ENCODE peak calls at places on chromosomes 12 and 14, in eight cellular contexts. One of them, this sample, is unnamed.

GRCh38 chr14:69553221-69553620 is 21.4 kb downstream of the CCDC177 start:
- DNase-seq in sigmoid colon: no peak
- DNase-seq in tibial artery: no peak
- DNase-seq in PC-3: no peak
- DNase-seq in tibial nerve: no peak
- DNase-seq in foreskin fibroblast: peak; percentile 80
- DNase-seq in AG10803: peak; percentile 82
- DNase-seq in GM23248: peak; percentile 75
- DNase-seq in this sample: no peak

GRCh38 chr14:106268013-106268727 is 741.8 kb downstream of the TMEM121 start:
- DNase-seq in AG10803: no peak
- DNase-seq in PC-3: no peak
- DNase-seq in GM23248: no peak
- DNase-seq in tibial artery: no peak
- DNase-seq in tibial nerve: no peak
- DNase-seq in sigmoid colon: no peak
- DNase-seq in foreskin fibroblast: no peak
- DNase-seq in this sample: peak; percentile 8

GRCh38 chr12:18165422-18165871 is 75.5 kb upstream of the RERGL start:
- DNase-seq in foreskin fibroblast: peak; percentile 56
- DNase-seq in PC-3: peak; percentile 6
- DNase-seq in tibial nerve: no peak
- DNase-seq in sigmoid colon: no peak
- DNase-seq in AG10803: peak; percentile 36
- DNase-seq in GM23248: peak; percentile 76
- DNase-seq in tibial artery: no peak
- DNase-seq in this sample: no peak

GRCh38 chr14:29805415-29806123 is 122.1 kb downstream of the PRKD1 start:
- DNase-seq in sigmoid colon: peak; percentile 75
- DNase-seq in AG10803: peak; percentile 87
- DNase-seq in tibial nerve: peak; percentile 44
- DNase-seq in GM23248: peak; percentile 87
- DNase-seq in PC-3: peak; percentile 52
- DNase-seq in tibial artery: peak; percentile 80
- DNase-seq in foreskin fibroblast: peak; percentile 94
- DNase-seq in this sample: peak; percentile 81

GRCh38 chr12:64995831-64996230 is 125.3 kb downstream of the WIF1 start:
- DNase-seq in AG10803: no peak
- DNase-seq in sigmoid colon: no peak
- DNase-seq in foreskin fibroblast: peak; percentile 61
- DNase-seq in GM23248: peak; percentile 1
- DNase-seq in tibial nerve: no peak
- DNase-seq in PC-3: peak; percentile 84
- DNase-seq in tibial artery: no peak
- DNase-seq in this sample: no peak

GRCh38 chr14:92938235-92938875 is 15.4 kb downstream of the CHGA start:
- DNase-seq in foreskin fibroblast: no peak
- DNase-seq in GM23248: no peak
- DNase-seq in tibial nerve: no peak
- DNase-seq in sigmoid colon: no peak
- DNase-seq in tibial artery: no peak
- DNase-seq in AG10803: no peak
- DNase-seq in PC-3: no peak
- DNase-seq in this sample: no peak

GRCh38 chr12:113853491-113853890 is 112.6 kb downstream of the RBM19 start:
- DNase-seq in sigmoid colon: no peak
- DNase-seq in foreskin fibroblast: no peak
- DNase-seq in tibial artery: no peak
- DNase-seq in GM23248: no peak
- DNase-seq in PC-3: no peak
- DNase-seq in tibial nerve: no peak
- DNase-seq in AG10803: no peak
- DNase-seq in this sample: no peak

GRCh38 chr14:59215353-59215752 is 26.9 kb downstream of the DAAM1 start:
- DNase-seq in foreskin fibroblast: peak; percentile 85
- DNase-seq in tibial nerve: peak; percentile 54
- DNase-seq in GM23248: peak; percentile 69
- DNase-seq in tibial artery: peak; percentile 92
- DNase-seq in sigmoid colon: peak; percentile 95
- DNase-seq in PC-3: no peak
- DNase-seq in AG10803: peak; percentile 91
- DNase-seq in this sample: peak; percentile 72

GRCh38 chr12:45648070-45648469 is 81.4 kb upstream of the ARID2 start:
- DNase-seq in AG10803: no peak
- DNase-seq in PC-3: no peak
- DNase-seq in GM23248: no peak
- DNase-seq in tibial nerve: no peak
- DNase-seq in sigmoid colon: no peak
- DNase-seq in foreskin fibroblast: no peak
- DNase-seq in tibial artery: no peak
- DNase-seq in this sample: peak; percentile 10

GRCh38 chr12:108560321-108560721 is 652 bp downstream of the SART3 start:
- DNase-seq in foreskin fibroblast: peak; percentile 52
- DNase-seq in PC-3: no peak
- DNase-seq in AG10803: peak; percentile 82
- DNase-seq in GM23248: peak; percentile 75
- DNase-seq in tibial artery: no peak
- DNase-seq in tibial nerve: no peak
- DNase-seq in sigmoid colon: no peak
- DNase-seq in this sample: no peak

GRCh38 chr12:116609715-116610114 is 50.5 kb downstream of the MAP1LC3B2 start:
- DNase-seq in PC-3: peak; percentile 40
- DNase-seq in foreskin fibroblast: peak; percentile 31
- DNase-seq in tibial artery: no peak
- DNase-seq in tibial nerve: no peak
- DNase-seq in sigmoid colon: no peak
- DNase-seq in AG10803: no peak
- DNase-seq in GM23248: peak; percentile 24
- DNase-seq in this sample: no peak

GRCh38 chr12:1445807-1446206 is 148.6 kb downstream of the FBXL14 start:
- DNase-seq in sigmoid colon: no peak
- DNase-seq in PC-3: no peak
- DNase-seq in tibial nerve: no peak
- DNase-seq in foreskin fibroblast: no peak
- DNase-seq in tibial artery: no peak
- DNase-seq in AG10803: no peak
- DNase-seq in GM23248: no peak
- DNase-seq in this sample: no peak

GRCh38 chr12:66836623-66837310 is 157.9 kb upstream of the GRIP1 start:
- DNase-seq in GM23248: no peak
- DNase-seq in sigmoid colon: no peak
- DNase-seq in AG10803: no peak
- DNase-seq in tibial artery: no peak
- DNase-seq in tibial nerve: no peak
- DNase-seq in PC-3: no peak
- DNase-seq in foreskin fibroblast: no peak
- DNase-seq in this sample: no peak

GRCh38 chr12:119940881-119941280 is 48.2 kb upstream of the BICDL1 start:
- DNase-seq in tibial nerve: no peak
- DNase-seq in sigmoid colon: no peak
- DNase-seq in foreskin fibroblast: peak; percentile 83
- DNase-seq in GM23248: peak; percentile 65
- DNase-seq in tibial artery: no peak
- DNase-seq in PC-3: peak; percentile 99
- DNase-seq in AG10803: peak; percentile 21
- DNase-seq in this sample: peak; percentile 73

GRCh38 chr12:72271741-72272661 is at the start of gene TRHDE:
- DNase-seq in tibial nerve: no peak
- DNase-seq in foreskin fibroblast: peak; percentile 83
- DNase-seq in tibial artery: peak; percentile 70
- DNase-seq in PC-3: peak; percentile 60
- DNase-seq in GM23248: peak; percentile 58
- DNase-seq in sigmoid colon: peak; percentile 64
- DNase-seq in AG10803: peak; percentile 47
- DNase-seq in this sample: peak; percentile 73

GRCh38 chr14:52974406-52974805 is 23.6 kb upstream of the FERMT2 start:
- DNase-seq in GM23248: peak; percentile 15
- DNase-seq in tibial nerve: no peak
- DNase-seq in PC-3: peak; percentile 54
- DNase-seq in sigmoid colon: no peak
- DNase-seq in foreskin fibroblast: peak; percentile 50
- DNase-seq in AG10803: no peak
- DNase-seq in tibial artery: no peak
- DNase-seq in this sample: no peak

GRCh38 chr14:54085841-54086240 is 129.2 kb upstream of the BMP4 start:
- DNase-seq in foreskin fibroblast: no peak
- DNase-seq in GM23248: no peak
- DNase-seq in AG10803: peak; percentile 28
- DNase-seq in sigmoid colon: no peak
- DNase-seq in tibial artery: no peak
- DNase-seq in tibial nerve: no peak
- DNase-seq in PC-3: no peak
- DNase-seq in this sample: no peak

GRCh38 chr12:109981311-109981710 is 14.9 kb downstream of the GIT2 start:
- DNase-seq in sigmoid colon: no peak
- DNase-seq in GM23248: no peak
- DNase-seq in AG10803: no peak
- DNase-seq in PC-3: no peak
- DNase-seq in foreskin fibroblast: no peak
- DNase-seq in tibial nerve: no peak
- DNase-seq in tibial artery: no peak
- DNase-seq in this sample: no peak

GRCh38 chr12:6773662-6774351 is 1.5 kb downstream of the LAG3 start:
- DNase-seq in sigmoid colon: no peak
- DNase-seq in tibial nerve: no peak
- DNase-seq in foreskin fibroblast: peak; percentile 21
- DNase-seq in GM23248: no peak
- DNase-seq in AG10803: no peak
- DNase-seq in PC-3: no peak
- DNase-seq in tibial artery: no peak
- DNase-seq in this sample: no peak

GRCh38 chr14:62462996-62463395 is 582.3 kb downstream of the KCNH5 start:
- DNase-seq in sigmoid colon: no peak
- DNase-seq in tibial artery: no peak
- DNase-seq in AG10803: no peak
- DNase-seq in PC-3: no peak
- DNase-seq in tibial nerve: no peak
- DNase-seq in GM23248: no peak
- DNase-seq in foreskin fibroblast: no peak
- DNase-seq in this sample: no peak

DNA sequence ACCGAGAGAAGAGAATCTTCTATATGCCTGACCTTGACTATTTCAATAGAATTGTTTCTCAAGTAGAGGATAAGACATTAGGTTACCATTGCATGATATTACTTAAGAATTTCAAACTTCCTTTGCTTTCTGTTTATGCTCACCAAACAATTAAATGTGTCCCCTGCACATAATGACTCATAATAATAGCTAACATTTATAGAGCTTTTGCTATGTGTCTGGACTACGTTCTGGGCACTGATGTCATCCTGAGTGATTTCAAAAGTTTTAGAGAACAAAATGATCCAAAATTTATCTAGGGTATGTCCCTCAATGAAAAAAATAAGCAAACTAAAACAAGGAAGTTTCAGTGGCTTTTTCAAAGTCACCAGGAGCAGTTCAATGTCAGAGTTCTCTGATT is 38.8 kb downstream of the SLC15A5 start:
- DNase-seq in foreskin fibroblast: peak; percentile 3
- DNase-seq in AG10803: peak; percentile 0
- DNase-seq in PC-3: peak; percentile 53
- DNase-seq in tibial artery: no peak
- DNase-seq in tibial nerve: no peak
- DNase-seq in sigmoid colon: no peak
- DNase-seq in GM23248: peak; percentile 53
- DNase-seq in this sample: no peak
- H3K4me3 ChIP-seq in foreskin fibroblast: no peak overlapping the region
- H3K4me3 ChIP-seq in AG10803: no peak overlapping the region
- H3K4me3 ChIP-seq in PC-3: no peak overlapping the region
- H3K4me3 ChIP-seq in tibial artery: no peak overlapping the region
- H3K4me3 ChIP-seq in tibial nerve: no peak overlapping the region
- H3K4me3 ChIP-seq in sigmoid colon: no peak overlapping the region
- H3K4me3 ChIP-seq in GM23248: no peak overlapping the region
- H3K4me3 ChIP-seq in this sample: no peak overlapping the region

GRCh38 chr14:36663404-36664321 is 2.0 kb downstream of the PAX9 start:
- DNase-seq in tibial artery: no peak
- DNase-seq in PC-3: peak; percentile 37
- DNase-seq in tibial nerve: no peak
- DNase-seq in GM23248: peak; percentile 69
- DNase-seq in foreskin fibroblast: peak; percentile 51
- DNase-seq in sigmoid colon: no peak
- DNase-seq in AG10803: peak; percentile 51
- DNase-seq in this sample: peak; percentile 44
- H3K4me3 ChIP-seq in tibial artery: peak overlapping the region; percentile 57
- H3K4me3 ChIP-seq in PC-3: peak overlapping the region; percentile 89
- H3K4me3 ChIP-seq in tibial nerve: peak overlapping the region; percentile 39
- H3K4me3 ChIP-seq in GM23248: peak overlapping the region; percentile 84
- H3K4me3 ChIP-seq in foreskin fibroblast: peak overlapping the region; percentile 49
- H3K4me3 ChIP-seq in sigmoid colon: peak overlapping the region; percentile 30
- H3K4me3 ChIP-seq in AG10803: peak overlapping the region; percentile 68
- H3K4me3 ChIP-seq in this sample: peak overlapping the region; percentile 62

DNA sequence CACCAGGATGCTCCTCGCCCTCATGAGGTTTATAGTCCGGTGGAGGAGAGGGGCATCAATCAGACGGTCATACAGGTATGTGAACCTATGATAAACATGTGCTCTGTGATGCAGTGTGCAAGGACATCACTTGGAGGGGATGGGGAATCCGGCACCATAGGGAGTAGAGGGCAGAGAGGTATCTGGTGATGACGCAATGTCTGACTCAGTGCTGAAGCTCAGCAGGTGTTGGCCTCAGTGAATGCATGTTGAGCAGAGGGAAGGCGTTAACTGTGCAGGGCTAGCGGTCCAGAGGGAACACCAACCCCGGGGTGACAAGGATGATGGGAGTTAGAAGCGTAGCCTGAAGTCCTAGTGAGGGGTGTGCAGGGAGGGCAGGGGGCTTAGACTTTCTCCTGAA is 200.9 kb downstream of the TMEM132C start:
- DNase-seq in AG10803: no peak
- DNase-seq in sigmoid colon: no peak
- DNase-seq in GM23248: no peak
- DNase-seq in tibial artery: no peak
- DNase-seq in tibial nerve: no peak
- DNase-seq in PC-3: no peak
- DNase-seq in foreskin fibroblast: no peak
- DNase-seq in this sample: no peak
- H3K4me3 ChIP-seq in AG10803: no peak overlapping the region
- H3K4me3 ChIP-seq in sigmoid colon: no peak overlapping the region
- H3K4me3 ChIP-seq in GM23248: no peak overlapping the region
- H3K4me3 ChIP-seq in tibial artery: no peak overlapping the region
- H3K4me3 ChIP-seq in tibial nerve: no peak overlapping the region
- H3K4me3 ChIP-seq in PC-3: no peak overlapping the region
- H3K4me3 ChIP-seq in foreskin fibroblast: no peak overlapping the region
- H3K4me3 ChIP-seq in this sample: no peak overlapping the region

DNA sequence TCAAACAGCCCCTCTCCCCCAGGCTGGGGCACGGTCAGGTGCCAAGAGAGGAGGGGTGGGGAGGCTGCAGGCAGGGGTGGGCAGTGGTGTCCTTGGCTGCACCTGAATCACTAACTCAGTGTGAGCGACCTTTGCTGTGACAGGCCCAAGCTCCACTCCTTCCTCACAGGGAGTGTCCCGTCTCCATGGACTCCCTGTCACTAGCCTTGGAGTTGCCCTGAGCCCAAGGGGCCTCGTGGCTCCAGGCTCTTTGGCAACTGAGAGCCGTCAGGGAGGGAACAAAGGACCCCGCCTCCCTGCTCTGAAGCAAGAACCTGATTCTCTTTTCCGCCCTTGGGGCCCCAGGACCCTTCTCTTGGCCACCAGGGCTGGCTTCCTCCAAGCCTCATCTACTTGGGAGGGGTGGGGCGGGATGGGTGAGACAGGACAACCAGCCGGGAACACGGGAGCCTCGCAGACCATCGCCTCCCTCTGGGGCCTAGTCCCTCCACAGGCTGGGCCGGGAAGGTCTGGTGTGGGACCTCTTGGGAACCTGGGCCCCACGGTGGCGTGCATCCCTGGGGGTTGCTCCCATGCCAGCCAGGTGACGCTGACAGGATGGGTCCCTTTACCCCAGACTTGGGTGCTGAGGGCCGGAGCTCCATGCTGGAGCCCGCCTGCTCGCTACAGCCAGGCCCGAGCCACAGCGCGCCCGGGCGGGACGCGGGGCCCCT is 935 bp upstream of the ADSS1 start:
- DNase-seq in GM23248: no peak
- DNase-seq in sigmoid colon: no peak
- DNase-seq in tibial artery: no peak
- DNase-seq in AG10803: no peak
- DNase-seq in foreskin fibroblast: no peak
- DNase-seq in PC-3: no peak
- DNase-seq in tibial nerve: no peak
- DNase-seq in this sample: no peak
- H3K4me3 ChIP-seq in GM23248: no peak overlapping the region
- H3K4me3 ChIP-seq in sigmoid colon: peak overlapping the region; percentile 51
- H3K4me3 ChIP-seq in tibial artery: peak overlapping the region; percentile 66
- H3K4me3 ChIP-seq in AG10803: no peak overlapping the region
- H3K4me3 ChIP-seq in foreskin fibroblast: no peak overlapping the region
- H3K4me3 ChIP-seq in PC-3: peak overlapping the region; percentile 78
- H3K4me3 ChIP-seq in tibial nerve: no peak overlapping the region
- H3K4me3 ChIP-seq in this sample: no peak overlapping the region